ENCODE peak calls at places on chromosomes 11 and 22, in ten cellular contexts. E, V, T, X, B, P, H, C, Z and K are unnamed samples.

GRCh38 chr22:46335201-46336118 is at the start of gene TRMU:
- DNase-seq in E (peak; percentile 59), V (peak; percentile 94), T (peak; percentile 44), X (peak; percentile 56), B (peak; percentile 83), P (peak; percentile 70), H (peak; percentile 26), C (peak; percentile 76), Z (peak; percentile 78), K (peak; percentile 44)

GRCh38 chr22:44364750-44365118 is 52.0 kb upstream of the SHISAL1 start:
- DNase-seq in E (no peak), V (no peak), T (no peak), X (no peak), B (no peak), P (no peak), H (no peak), C (no peak), Z (no peak), K (no peak)

GRCh38 chr11:113796663-113797259 is 17.2 kb downstream of the CLDN25 start:
- DNase-seq in E (no peak), V (peak; percentile 59), T (no peak), X (no peak), B (peak; percentile 36), P (no peak), H (peak; percentile 6), C (no peak), Z (no peak), K (no peak)

GRCh38 chr11:96065379-96065778 is 141.5 kb upstream of the MTMR2 start:
- DNase-seq in E (no peak), V (no peak), T (no peak), X (no peak), B (no peak), P (no peak), H (no peak), C (no peak), Z (no peak), K (no peak)

GRCh38 chr11:105298174-105298573 is 158.6 kb upstream of the CARD18 start:
- DNase-seq in E (no peak), V (no peak), T (no peak), X (no peak), B (no peak), P (no peak), H (no peak), C (no peak), Z (no peak), K (no peak)

GRCh38 chr22:40348025-40348658 is 1.8 kb downstream of the ADSL start:
- DNase-seq in E (peak; percentile 72), V (peak; percentile 71), T (peak; percentile 61), X (peak; percentile 52), B (peak; percentile 38), P (no peak), H (no peak), C (peak; percentile 41), Z (peak; percentile 74), K (peak; percentile 37)

GRCh38 chr11:11065396-11065795 is 207.5 kb upstream of the ZBED5 start:
- DNase-seq in E (no peak), V (no peak), T (no peak), X (no peak), B (no peak), P (no peak), H (no peak), C (no peak), Z (no peak), K (no peak)

GRCh38 chr22:20441631-20442484 is 4.2 kb upstream of the SCARF2 start:
- DNase-seq in E (no peak), V (no peak), T (no peak), X (no peak), B (no peak), P (no peak), H (no peak), C (no peak), Z (no peak), K (no peak)

GRCh38 chr11:109085708-109086373 is 336.1 kb upstream of the C11orf87 start:
- DNase-seq in E (no peak), V (no peak), T (no peak), X (no peak), B (no peak), P (no peak), H (no peak), C (no peak), Z (no peak), K (no peak)